ENCODE peak calls at places on chromosomes 11 and 22, in nine cellular contexts. One of them, this sample, is unnamed.

GRCh38 chr22:29816128-29816527 is 21.9 kb downstream of the ASCC2 start:
- DNase-seq in iPS-NIHi11: no peak
- DNase-seq in stimulated activated CD4-positive, alpha-beta T cell treated with anti-CD3 and anti-CD28 coated beads, Interleukin-2, amount 100 ng/mL, for 48 hours: no peak
- DNase-seq in Daoy: no peak
- DNase-seq in activated naive CD4-positive, alpha-beta T cell treated with Interleukin-2 at 50 U/mL for 16 hours: no peak
- DNase-seq in cardiac muscle cell: no peak
- DNase-seq in mucosa of gallbladder: no peak
- DNase-seq in RPMI8226: no peak
- DNase-seq in hypothalamus: no peak
- DNase-seq in this sample: no peak

GRCh38 chr11:61345170-61345610 is 12.2 kb downstream of the TKFC start:
- DNase-seq in iPS-NIHi11: no peak
- DNase-seq in stimulated activated CD4-positive, alpha-beta T cell treated with anti-CD3 and anti-CD28 coated beads, Interleukin-2, amount 100 ng/mL, for 48 hours: no peak
- DNase-seq in hypothalamus: no peak
- DNase-seq in RPMI8226: no peak
- DNase-seq in activated naive CD4-positive, alpha-beta T cell treated with Interleukin-2 at 50 U/mL for 16 hours: no peak
- DNase-seq in cardiac muscle cell: no peak
- DNase-seq in Daoy: no peak
- DNase-seq in mucosa of gallbladder: no peak
- DNase-seq in this sample: no peak

GRCh38 chr11:121249039-121249663 is 43.4 kb upstream of the SC5D start:
- DNase-seq in Daoy: peak
- DNase-seq in stimulated activated CD4-positive, alpha-beta T cell treated with anti-CD3 and anti-CD28 coated beads, Interleukin-2, amount 100 ng/mL, for 48 hours: no peak
- DNase-seq in iPS-NIHi11: peak
- DNase-seq in hypothalamus: no peak
- DNase-seq in mucosa of gallbladder: no peak
- DNase-seq in activated naive CD4-positive, alpha-beta T cell treated with Interleukin-2 at 50 U/mL for 16 hours: peak
- DNase-seq in cardiac muscle cell: peak
- DNase-seq in RPMI8226: peak
- DNase-seq in this sample: no peak

GRCh38 chr22:35904332-35904692 is 124.3 kb downstream of the RBFOX2 start:
- DNase-seq in stimulated activated CD4-positive, alpha-beta T cell treated with anti-CD3 and anti-CD28 coated beads, Interleukin-2, amount 100 ng/mL, for 48 hours: no peak
- DNase-seq in RPMI8226: no peak
- DNase-seq in Daoy: no peak
- DNase-seq in activated naive CD4-positive, alpha-beta T cell treated with Interleukin-2 at 50 U/mL for 16 hours: no peak
- DNase-seq in hypothalamus: no peak
- DNase-seq in iPS-NIHi11: no peak
- DNase-seq in cardiac muscle cell: no peak
- DNase-seq in mucosa of gallbladder: no peak
- DNase-seq in this sample: no peak

GRCh38 chr22:29626497-29627195 is 23.2 kb downstream of the NF2 start:
- DNase-seq in Daoy: peak
- DNase-seq in mucosa of gallbladder: no peak
- DNase-seq in activated naive CD4-positive, alpha-beta T cell treated with Interleukin-2 at 50 U/mL for 16 hours: no peak
- DNase-seq in RPMI8226: no peak
- DNase-seq in stimulated activated CD4-positive, alpha-beta T cell treated with anti-CD3 and anti-CD28 coated beads, Interleukin-2, amount 100 ng/mL, for 48 hours: no peak
- DNase-seq in iPS-NIHi11: no peak
- DNase-seq in cardiac muscle cell: no peak
- DNase-seq in hypothalamus: no peak
- DNase-seq in this sample: no peak

GRCh38 chr11:45543808-45544422 is 121.5 kb downstream of the CHST1 start:
- DNase-seq in mucosa of gallbladder: no peak
- DNase-seq in iPS-NIHi11: peak
- DNase-seq in cardiac muscle cell: peak
- DNase-seq in stimulated activated CD4-positive, alpha-beta T cell treated with anti-CD3 and anti-CD28 coated beads, Interleukin-2, amount 100 ng/mL, for 48 hours: no peak
- DNase-seq in hypothalamus: no peak
- DNase-seq in activated naive CD4-positive, alpha-beta T cell treated with Interleukin-2 at 50 U/mL for 16 hours: no peak
- DNase-seq in RPMI8226: peak
- DNase-seq in Daoy: peak
- DNase-seq in this sample: no peak

GRCh38 chr11:95058622-95059021 is 8.1 kb upstream of the SRSF8 start:
- DNase-seq in hypothalamus: no peak
- DNase-seq in iPS-NIHi11: no peak
- DNase-seq in RPMI8226: no peak
- DNase-seq in cardiac muscle cell: no peak
- DNase-seq in stimulated activated CD4-positive, alpha-beta T cell treated with anti-CD3 and anti-CD28 coated beads, Interleukin-2, amount 100 ng/mL, for 48 hours: no peak
- DNase-seq in mucosa of gallbladder: no peak
- DNase-seq in Daoy: no peak
- DNase-seq in activated naive CD4-positive, alpha-beta T cell treated with Interleukin-2 at 50 U/mL for 16 hours: no peak
- DNase-seq in this sample: no peak

GRCh38 chr22:38707346-38707745 is 1.6 kb downstream of the GTPBP1 start:
- DNase-seq in Daoy: peak
- DNase-seq in mucosa of gallbladder: no peak
- DNase-seq in stimulated activated CD4-positive, alpha-beta T cell treated with anti-CD3 and anti-CD28 coated beads, Interleukin-2, amount 100 ng/mL, for 48 hours: no peak
- DNase-seq in iPS-NIHi11: no peak
- DNase-seq in cardiac muscle cell: no peak
- DNase-seq in activated naive CD4-positive, alpha-beta T cell treated with Interleukin-2 at 50 U/mL for 16 hours: no peak
- DNase-seq in RPMI8226: no peak
- DNase-seq in hypothalamus: no peak
- DNase-seq in this sample: no peak

GRCh38 chr11:64000026-64000739 is 13.9 kb downstream of the OTUB1 start:
- DNase-seq in cardiac muscle cell: peak
- DNase-seq in hypothalamus: peak
- DNase-seq in RPMI8226: no peak
- DNase-seq in iPS-NIHi11: peak
- DNase-seq in activated naive CD4-positive, alpha-beta T cell treated with Interleukin-2 at 50 U/mL for 16 hours: peak
- DNase-seq in Daoy: peak
- DNase-seq in mucosa of gallbladder: peak
- DNase-seq in stimulated activated CD4-positive, alpha-beta T cell treated with anti-CD3 and anti-CD28 coated beads, Interleukin-2, amount 100 ng/mL, for 48 hours: peak
- DNase-seq in this sample: peak

GRCh38 chr11:77084581-77085191 is 17.9 kb downstream of the CAPN5 start:
- DNase-seq in activated naive CD4-positive, alpha-beta T cell treated with Interleukin-2 at 50 U/mL for 16 hours: no peak
- DNase-seq in RPMI8226: no peak
- DNase-seq in Daoy: no peak
- DNase-seq in mucosa of gallbladder: no peak
- DNase-seq in cardiac muscle cell: no peak
- DNase-seq in hypothalamus: no peak
- DNase-seq in stimulated activated CD4-positive, alpha-beta T cell treated with anti-CD3 and anti-CD28 coated beads, Interleukin-2, amount 100 ng/mL, for 48 hours: no peak
- DNase-seq in iPS-NIHi11: no peak
- DNase-seq in this sample: no peak

GRCh38 chr11:122048401-122048800 is 67.6 kb downstream of the BLID start:
- DNase-seq in RPMI8226: no peak
- DNase-seq in activated naive CD4-positive, alpha-beta T cell treated with Interleukin-2 at 50 U/mL for 16 hours: no peak
- DNase-seq in mucosa of gallbladder: no peak
- DNase-seq in Daoy: no peak
- DNase-seq in cardiac muscle cell: no peak
- DNase-seq in stimulated activated CD4-positive, alpha-beta T cell treated with anti-CD3 and anti-CD28 coated beads, Interleukin-2, amount 100 ng/mL, for 48 hours: no peak
- DNase-seq in iPS-NIHi11: no peak
- DNase-seq in hypothalamus: no peak
- DNase-seq in this sample: no peak

GRCh38 chr11:102761646-102762238 is 18.7 kb downstream of the MMP10 start:
- DNase-seq in RPMI8226: no peak
- DNase-seq in Daoy: no peak
- DNase-seq in hypothalamus: no peak
- DNase-seq in stimulated activated CD4-positive, alpha-beta T cell treated with anti-CD3 and anti-CD28 coated beads, Interleukin-2, amount 100 ng/mL, for 48 hours: no peak
- DNase-seq in mucosa of gallbladder: no peak
- DNase-seq in cardiac muscle cell: peak
- DNase-seq in activated naive CD4-positive, alpha-beta T cell treated with Interleukin-2 at 50 U/mL for 16 hours: no peak
- DNase-seq in iPS-NIHi11: no peak
- DNase-seq in this sample: no peak

GRCh38 chr22:28563636-28564035 is 116.0 kb downstream of the TTC28 start:
- DNase-seq in activated naive CD4-positive, alpha-beta T cell treated with Interleukin-2 at 50 U/mL for 16 hours: no peak
- DNase-seq in cardiac muscle cell: no peak
- DNase-seq in RPMI8226: no peak
- DNase-seq in hypothalamus: no peak
- DNase-seq in stimulated activated CD4-positive, alpha-beta T cell treated with anti-CD3 and anti-CD28 coated beads, Interleukin-2, amount 100 ng/mL, for 48 hours: no peak
- DNase-seq in mucosa of gallbladder: no peak
- DNase-seq in iPS-NIHi11: no peak
- DNase-seq in Daoy: no peak
- DNase-seq in this sample: no peak

GRCh38 chr11:72105888-72106287 is at the start of gene TOMT:
- DNase-seq in stimulated activated CD4-positive, alpha-beta T cell treated with anti-CD3 and anti-CD28 coated beads, Interleukin-2, amount 100 ng/mL, for 48 hours: no peak
- DNase-seq in cardiac muscle cell: no peak
- DNase-seq in iPS-NIHi11: no peak
- DNase-seq in mucosa of gallbladder: no peak
- DNase-seq in RPMI8226: no peak
- DNase-seq in activated naive CD4-positive, alpha-beta T cell treated with Interleukin-2 at 50 U/mL for 16 hours: no peak
- DNase-seq in Daoy: no peak
- DNase-seq in hypothalamus: no peak
- DNase-seq in this sample: no peak

GRCh38 chr11:78784321-78785061 is 209.8 kb upstream of the NARS2 start:
- DNase-seq in cardiac muscle cell: no peak
- DNase-seq in iPS-NIHi11: no peak
- DNase-seq in Daoy: peak
- DNase-seq in stimulated activated CD4-positive, alpha-beta T cell treated with anti-CD3 and anti-CD28 coated beads, Interleukin-2, amount 100 ng/mL, for 48 hours: no peak
- DNase-seq in activated naive CD4-positive, alpha-beta T cell treated with Interleukin-2 at 50 U/mL for 16 hours: no peak
- DNase-seq in RPMI8226: no peak
- DNase-seq in mucosa of gallbladder: no peak
- DNase-seq in hypothalamus: no peak
- DNase-seq in this sample: no peak

GRCh38 chr11:69881467-69882269 is 62.5 kb upstream of the FGF3 start:
- DNase-seq in Daoy: peak
- DNase-seq in RPMI8226: no peak
- DNase-seq in mucosa of gallbladder: no peak
- DNase-seq in activated naive CD4-positive, alpha-beta T cell treated with Interleukin-2 at 50 U/mL for 16 hours: no peak
- DNase-seq in hypothalamus: no peak
- DNase-seq in stimulated activated CD4-positive, alpha-beta T cell treated with anti-CD3 and anti-CD28 coated beads, Interleukin-2, amount 100 ng/mL, for 48 hours: no peak
- DNase-seq in iPS-NIHi11: peak
- DNase-seq in cardiac muscle cell: peak
- DNase-seq in this sample: no peak

GRCh38 chr11:122516686-122517085 is 138.8 kb upstream of the UBASH3B start:
- DNase-seq in stimulated activated CD4-positive, alpha-beta T cell treated with anti-CD3 and anti-CD28 coated beads, Interleukin-2, amount 100 ng/mL, for 48 hours: no peak
- DNase-seq in cardiac muscle cell: no peak
- DNase-seq in Daoy: no peak
- DNase-seq in hypothalamus: no peak
- DNase-seq in mucosa of gallbladder: no peak
- DNase-seq in activated naive CD4-positive, alpha-beta T cell treated with Interleukin-2 at 50 U/mL for 16 hours: no peak
- DNase-seq in iPS-NIHi11: no peak
- DNase-seq in RPMI8226: no peak
- DNase-seq in this sample: no peak

GRCh38 chr11:126645206-126645605 is 289.7 kb downstream of the ST3GAL4 start:
- DNase-seq in Daoy: no peak
- DNase-seq in cardiac muscle cell: no peak
- DNase-seq in hypothalamus: no peak
- DNase-seq in activated naive CD4-positive, alpha-beta T cell treated with Interleukin-2 at 50 U/mL for 16 hours: no peak
- DNase-seq in iPS-NIHi11: no peak
- DNase-seq in mucosa of gallbladder: no peak
- DNase-seq in RPMI8226: no peak
- DNase-seq in stimulated activated CD4-positive, alpha-beta T cell treated with anti-CD3 and anti-CD28 coated beads, Interleukin-2, amount 100 ng/mL, for 48 hours: no peak
- DNase-seq in this sample: no peak